ENCODE peak calls at places on chromosome 9, in four cellular contexts. One of them, this sample, is unnamed.

GRCh38 chr9:3628239-3628638 is 102.4 kb upstream of the RFX3 start:
- DNase-seq in HCT116: no peak
- DNase-seq in transverse colon: no peak
- DNase-seq in fibroblast of lung: no peak
- DNase-seq in this sample: no peak

GRCh38 chr9:91949946-91950664 is at the start of gene ROR2:
- DNase-seq in HCT116: peak; percentile 37
- DNase-seq in transverse colon: peak; percentile 75
- DNase-seq in fibroblast of lung: peak; percentile 70
- DNase-seq in this sample: peak; percentile 50

GRCh38 chr9:86324901-86325300 is 29.3 kb downstream of the TUT7 start:
- DNase-seq in HCT116: no peak
- DNase-seq in transverse colon: no peak
- DNase-seq in fibroblast of lung: peak; percentile 51
- DNase-seq in this sample: peak; percentile 35

GRCh38 chr9:115595951-115596742 is 478.2 kb upstream of the TNC start:
- DNase-seq in HCT116: no peak
- DNase-seq in transverse colon: no peak
- DNase-seq in fibroblast of lung: peak; percentile 59
- DNase-seq in this sample: peak; percentile 83

GRCh38 chr9:111838439-111838838 is 43.7 kb upstream of the SHOC1 start:
- DNase-seq in HCT116: no peak
- DNase-seq in transverse colon: no peak
- DNase-seq in fibroblast of lung: no peak
- DNase-seq in this sample: no peak

GRCh38 chr9:127014210-127014609 is 99.6 kb downstream of the RALGPS1 start:
- DNase-seq in HCT116: no peak
- DNase-seq in transverse colon: no peak
- DNase-seq in fibroblast of lung: no peak
- DNase-seq in this sample: no peak

GRCh38 chr9:70412678-70413426 is 1.6 kb downstream of the KLF9 start:
- DNase-seq in HCT116: no peak
- DNase-seq in transverse colon: peak; percentile 83
- DNase-seq in fibroblast of lung: peak; percentile 81
- DNase-seq in this sample: peak; percentile 74

GRCh38 chr9:103942652-103943051 is 151.5 kb upstream of the SMC2 start:
- DNase-seq in HCT116: no peak
- DNase-seq in transverse colon: no peak
- DNase-seq in fibroblast of lung: no peak
- DNase-seq in this sample: no peak

GRCh38 chr9:86281577-86282076 is 711 bp downstream of the ISCA1 start:
- DNase-seq in HCT116: no peak
- DNase-seq in transverse colon: peak; percentile 28
- DNase-seq in fibroblast of lung: peak; percentile 42
- DNase-seq in this sample: no peak

GRCh38 chr9:93267091-93267541 is 83.2 kb downstream of the WNK2 start:
- DNase-seq in HCT116: no peak
- DNase-seq in transverse colon: no peak
- DNase-seq in fibroblast of lung: no peak
- DNase-seq in this sample: no peak

GRCh38 chr9:79026311-79026710 is 545.5 kb upstream of the TLE4 start:
- DNase-seq in HCT116: no peak
- DNase-seq in transverse colon: no peak
- DNase-seq in fibroblast of lung: no peak
- DNase-seq in this sample: no peak

DNA sequence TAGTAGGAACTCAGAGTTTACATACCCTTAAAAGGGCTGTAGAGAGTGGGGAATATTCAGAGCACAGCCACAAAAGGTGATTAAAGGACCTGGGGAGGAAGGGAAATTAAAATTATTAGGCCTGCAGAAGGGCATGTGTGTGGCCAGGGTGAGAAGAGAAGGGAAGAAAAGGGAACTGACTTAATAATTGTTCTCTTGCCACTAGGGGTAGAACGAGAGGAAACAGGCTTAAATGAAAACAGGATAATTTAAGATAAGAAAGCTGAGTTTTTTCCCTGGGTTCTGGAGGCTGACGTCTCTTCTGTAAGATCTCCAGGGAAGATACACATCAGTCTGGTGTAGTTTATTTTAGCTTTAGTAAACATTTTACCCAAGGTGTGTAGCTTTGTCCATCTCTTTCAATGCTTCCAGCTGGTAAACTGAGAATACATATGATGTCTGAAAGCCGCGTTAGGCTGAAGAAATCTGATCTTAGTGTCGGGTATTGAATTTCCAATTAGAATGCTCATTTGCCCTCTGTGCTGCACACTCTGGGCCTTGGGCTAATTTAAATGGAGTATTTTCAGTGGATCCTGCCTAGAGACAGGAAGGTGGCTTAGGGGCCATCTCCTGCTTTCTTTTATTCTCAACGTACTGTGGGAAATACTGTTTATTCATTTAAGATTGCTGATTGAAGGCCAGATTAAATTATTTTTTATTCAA is 416.8 kb downstream of the TMEM38B start:
- DNase-seq in HCT116: no peak
- DNase-seq in transverse colon: no peak
- DNase-seq in fibroblast of lung: no peak
- DNase-seq in this sample: no peak
- H3K27ac ChIP-seq in HCT116: no peak overlapping the region
- H3K27ac ChIP-seq in transverse colon: no peak overlapping the region
- H3K27ac ChIP-seq in fibroblast of lung: no peak overlapping the region
- H3K27ac ChIP-seq in this sample: no peak overlapping the region

DNA sequence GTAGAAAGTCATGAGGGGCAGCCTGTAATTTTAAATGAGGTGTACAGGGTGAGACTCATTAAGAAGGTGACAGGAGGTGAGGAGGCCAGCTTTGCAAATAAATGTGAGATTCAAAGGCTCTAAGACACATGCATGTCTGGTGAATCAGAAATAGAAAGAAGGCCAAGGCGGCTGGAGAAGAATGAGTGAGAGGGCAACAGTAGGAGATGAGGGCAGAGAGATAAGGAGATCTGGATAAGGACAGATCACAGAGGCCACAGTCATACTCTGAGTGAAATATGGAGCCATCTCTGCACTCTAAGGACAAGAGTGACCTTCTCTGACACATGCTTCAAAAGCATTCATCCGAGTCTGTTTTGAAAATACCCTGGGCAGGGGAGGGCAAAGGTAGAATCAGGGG is 90.7 kb downstream of the RAD23B start:
- DNase-seq in HCT116: no peak
- DNase-seq in transverse colon: no peak
- DNase-seq in fibroblast of lung: no peak
- DNase-seq in this sample: no peak
- H3K27ac ChIP-seq in HCT116: no peak overlapping the region
- H3K27ac ChIP-seq in transverse colon: no peak overlapping the region
- H3K27ac ChIP-seq in fibroblast of lung: no peak overlapping the region
- H3K27ac ChIP-seq in this sample: no peak overlapping the region

GRCh38 chr9:135167356-135167755 is 79.9 kb downstream of the OLFM1 start:
- DNase-seq in HCT116: no peak
- DNase-seq in transverse colon: no peak
- DNase-seq in fibroblast of lung: no peak
- DNase-seq in this sample: no peak
- H3K27ac ChIP-seq in HCT116: no peak overlapping the region
- H3K27ac ChIP-seq in transverse colon: no peak overlapping the region
- H3K27ac ChIP-seq in fibroblast of lung: no peak overlapping the region
- H3K27ac ChIP-seq in this sample: no peak overlapping the region

GRCh38 chr9:27094640-27095039 is 14.4 kb upstream of the TEK start:
- DNase-seq in HCT116: no peak
- DNase-seq in transverse colon: no peak
- DNase-seq in fibroblast of lung: peak; percentile 78
- DNase-seq in this sample: peak; percentile 84
- H3K27ac ChIP-seq in HCT116: no peak overlapping the region
- H3K27ac ChIP-seq in transverse colon: no peak overlapping the region
- H3K27ac ChIP-seq in fibroblast of lung: no peak overlapping the region
- H3K27ac ChIP-seq in this sample: peak overlapping the region; percentile 56

GRCh38 chr9:16384993-16385392 is 485.5 kb downstream of the BNC2 start:
- DNase-seq in HCT116: no peak
- DNase-seq in transverse colon: no peak
- DNase-seq in fibroblast of lung: no peak
- DNase-seq in this sample: no peak

GRCh38 chr9:16387382-16387781 is 483.1 kb downstream of the BNC2 start:
- DNase-seq in HCT116: no peak
- DNase-seq in transverse colon: no peak
- DNase-seq in fibroblast of lung: no peak
- DNase-seq in this sample: no peak

GRCh38 chr9:16386579-16387077 is 483.8 kb downstream of the BNC2 start:
- DNase-seq in HCT116: no peak
- DNase-seq in transverse colon: no peak
- DNase-seq in fibroblast of lung: no peak
- DNase-seq in this sample: no peak

DNA sequence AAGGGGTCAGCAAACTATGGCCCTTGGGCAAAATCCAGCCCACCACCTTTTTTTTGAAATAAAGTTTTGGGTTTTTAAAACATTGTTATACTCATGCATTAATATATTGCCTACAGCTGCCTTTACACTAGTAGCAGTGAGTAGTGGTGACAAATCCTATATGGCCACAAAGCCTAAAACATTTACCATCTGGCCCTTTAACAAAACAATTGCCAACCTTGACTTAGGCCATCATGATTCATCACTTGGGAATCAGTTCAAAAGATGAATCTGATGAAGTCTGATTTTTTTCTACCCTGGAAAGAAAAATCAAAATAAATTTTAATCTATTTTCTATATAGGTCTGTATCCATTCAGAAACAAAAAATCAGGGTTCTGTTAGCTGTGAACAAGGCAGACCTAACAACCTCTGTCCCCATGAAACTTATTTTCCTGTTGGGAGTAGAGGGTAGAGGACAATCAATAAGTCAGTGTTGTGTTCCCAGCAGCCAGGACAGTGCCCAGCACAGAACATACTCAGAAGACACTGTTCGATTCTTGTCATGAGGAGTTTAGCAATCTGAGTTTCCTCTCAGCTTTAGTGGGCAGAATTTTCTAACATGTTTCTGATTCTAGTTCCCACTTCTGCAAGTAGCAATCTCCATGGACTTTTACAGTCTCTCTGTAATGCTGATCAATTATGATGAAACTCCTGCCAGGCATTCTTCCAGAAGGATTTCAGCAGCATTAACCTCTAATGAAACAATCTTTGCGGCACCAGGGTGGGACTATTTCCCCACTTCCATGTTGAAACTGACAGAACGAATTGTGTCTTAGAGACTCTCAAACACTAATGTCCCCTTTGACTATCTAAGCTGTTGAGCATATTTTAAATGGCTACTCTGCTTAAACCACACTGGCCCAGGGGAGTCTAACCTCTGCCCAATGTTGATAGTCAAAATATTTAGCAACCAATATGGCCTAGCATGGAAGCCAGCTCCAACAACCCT is 484.6 kb downstream of the BNC2 start:
- DNase-seq in HCT116: no peak
- DNase-seq in transverse colon: no peak
- DNase-seq in fibroblast of lung: peak; percentile 80
- DNase-seq in this sample: peak; percentile 3
- H3K27ac ChIP-seq in HCT116: no peak overlapping the region
- H3K27ac ChIP-seq in transverse colon: no peak overlapping the region
- H3K27ac ChIP-seq in fibroblast of lung: no peak overlapping the region
- H3K27ac ChIP-seq in this sample: no peak overlapping the region

GRCh38 chr9:94950733-94951590 is 224.5 kb downstream of the AOPEP start:
- DNase-seq in HCT116: no peak
- DNase-seq in transverse colon: no peak
- DNase-seq in fibroblast of lung: peak; percentile 42
- DNase-seq in this sample: no peak
- H3K27ac ChIP-seq in HCT116: no peak overlapping the region
- H3K27ac ChIP-seq in transverse colon: peak overlapping the region; percentile 40
- H3K27ac ChIP-seq in fibroblast of lung: no peak overlapping the region
- H3K27ac ChIP-seq in this sample: no peak overlapping the region

GRCh38 chr9:75914936-75915335 is 24.5 kb downstream of the PCSK5 start:
- DNase-seq in HCT116: no peak
- DNase-seq in transverse colon: no peak
- DNase-seq in fibroblast of lung: no peak
- DNase-seq in this sample: no peak

GRCh38 chr9:75914002-75914401 is 23.5 kb downstream of the PCSK5 start:
- DNase-seq in HCT116: no peak
- DNase-seq in transverse colon: no peak
- DNase-seq in fibroblast of lung: no peak
- DNase-seq in this sample: no peak

GRCh38 chr9:75911390-75911789 is 20.9 kb downstream of the PCSK5 start:
- DNase-seq in HCT116: no peak
- DNase-seq in transverse colon: no peak
- DNase-seq in fibroblast of lung: no peak
- DNase-seq in this sample: no peak

GRCh38 chr9:75910716-75911115 is 20.2 kb downstream of the PCSK5 start:
- DNase-seq in HCT116: no peak
- DNase-seq in transverse colon: no peak
- DNase-seq in fibroblast of lung: no peak
- DNase-seq in this sample: no peak

DNA sequence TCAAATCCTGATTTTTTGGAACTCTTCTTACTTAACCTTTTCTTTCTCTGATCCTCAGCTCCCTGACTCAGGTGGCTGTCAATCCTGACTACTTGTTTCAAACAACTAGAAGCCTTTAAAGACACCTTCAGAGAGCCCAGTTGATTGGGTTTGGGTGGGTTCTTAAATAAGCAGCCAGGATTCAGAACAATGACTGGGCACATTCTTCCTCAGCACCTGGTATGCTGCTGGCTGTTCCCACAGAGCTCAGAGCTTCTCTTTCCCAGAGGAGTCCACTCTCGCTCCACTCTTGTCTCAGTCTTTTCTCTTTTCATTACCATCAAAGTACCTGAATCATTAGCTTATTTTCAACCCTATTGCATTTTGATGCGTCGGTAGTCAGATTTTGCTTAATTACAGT is 22.5 kb downstream of the PCSK5 start:
- DNase-seq in HCT116: no peak
- DNase-seq in transverse colon: no peak
- DNase-seq in fibroblast of lung: no peak
- DNase-seq in this sample: no peak
- H3K27ac ChIP-seq in HCT116: no peak overlapping the region
- H3K27ac ChIP-seq in transverse colon: no peak overlapping the region
- H3K27ac ChIP-seq in fibroblast of lung: no peak overlapping the region
- H3K27ac ChIP-seq in this sample: no peak overlapping the region

GRCh38 chr9:6277417-6277816 is 50.8 kb upstream of the TPD52L3 start:
- DNase-seq in HCT116: no peak
- DNase-seq in transverse colon: no peak
- DNase-seq in fibroblast of lung: no peak
- DNase-seq in this sample: no peak

GRCh38 chr9:6270896-6271295 is 55.3 kb downstream of the IL33 start:
- DNase-seq in HCT116: no peak
- DNase-seq in transverse colon: no peak
- DNase-seq in fibroblast of lung: peak; percentile 5
- DNase-seq in this sample: no peak

GRCh38 chr9:6268830-6269397 is 53.3 kb downstream of the IL33 start:
- DNase-seq in HCT116: no peak
- DNase-seq in transverse colon: peak; percentile 10
- DNase-seq in fibroblast of lung: no peak
- DNase-seq in this sample: no peak

GRCh38 chr9:6271508-6272228 is 56.1 kb downstream of the IL33 start:
- DNase-seq in HCT116: no peak
- DNase-seq in transverse colon: no peak
- DNase-seq in fibroblast of lung: peak; percentile 0
- DNase-seq in this sample: no peak

GRCh38 chr9:6272229-6272597 is 56.0 kb upstream of the TPD52L3 start:
- DNase-seq in HCT116: no peak
- DNase-seq in transverse colon: no peak
- DNase-seq in fibroblast of lung: peak; percentile 96
- DNase-seq in this sample: no peak
- H3K27ac ChIP-seq in HCT116: no peak overlapping the region
- H3K27ac ChIP-seq in transverse colon: no peak overlapping the region
- H3K27ac ChIP-seq in fibroblast of lung: no peak overlapping the region
- H3K27ac ChIP-seq in this sample: no peak overlapping the region

This sample was measured in SJSA1.